ENCODE peak calls at places on chromosomes 4 and X, in five cellular contexts. J, V, Q, P and W are unnamed samples.

GRCh38 chrX:152898442-152898841 is 575 bp downstream of the ZNF185 start:
- DNase-seq in P (no peak), J (no peak), Q (no peak), V (no peak), W (no peak)

GRCh38 chr4:109164011-109164410 is 138.4 kb downstream of the COL25A1 start:
- DNase-seq in J (no peak), P (no peak), V (no peak), Q (no peak), W (no peak)

GRCh38 chrX:51803833-51804232 is 60.6 kb downstream of the GSPT2 start:
- DNase-seq in V (peak), Q (no peak), P (no peak), J (no peak), W (no peak)

GRCh38 chr4:173121044-173121685 is 47.4 kb upstream of the GALNT7 start:
- DNase-seq in V (no peak), J (no peak), Q (peak), P (no peak), W (no peak)

GRCh38 chrX:120790118-120790517 is 85.5 kb downstream of the CT47B1 start:
- DNase-seq in P (no peak), V (peak), J (peak), Q (peak), W (peak)

GRCh38 chrX:19975862-19976261 is 15.0 kb downstream of the BCLAF3 start:
- DNase-seq in Q (peak), V (no peak), J (no peak), P (no peak), W (no peak)

GRCh38 chr4:106444557-106444956 is 76.0 kb upstream of the GIMD1 start:
- DNase-seq in V (no peak), P (no peak), Q (no peak), J (peak), W (no peak)

GRCh38 chr4:52750819-52751348 is 341 bp downstream of the ERVMER34-1 start:
- DNase-seq in V (peak), J (peak), P (peak), Q (peak), W (peak)

GRCh38 chr4:34293459-34293858 is 1950.9 kb downstream of the ARAP2 start:
- DNase-seq in Q (no peak), V (peak), P (no peak), J (peak), W (no peak)

GRCh38 chrX:16683007-16683664 is 29.3 kb downstream of the CTPS2 start:
- DNase-seq in V (no peak), P (no peak), J (no peak), Q (no peak), W (no peak)

GRCh38 chr4:159400782-159401712 is 298.2 kb downstream of the RAPGEF2 start:
- DNase-seq in V (peak), P (no peak), J (no peak), Q (no peak), W (no peak)

GRCh38 chr4:158008551-158009218 is 164.1 kb downstream of the GASK1B start:
- DNase-seq in J (no peak), Q (no peak), V (peak), P (no peak), W (no peak)

GRCh38 chr4:40940764-40941163 is 191.0 kb downstream of the NSUN7 start:
- DNase-seq in P (no peak), V (no peak), J (no peak), Q (no peak), W (no peak)

GRCh38 chrX:119826399-119826959 is 26.3 kb downstream of the UPF3B start:
- DNase-seq in Q (no peak), J (no peak), P (no peak), V (peak), W (no peak)

GRCh38 chr4:76485450-76485849 is 50.4 kb downstream of the SHROOM3 start:
- DNase-seq in V (no peak), P (no peak), Q (no peak), J (peak), W (no peak)

GRCh38 chr4:7460591-7460990 is 25.9 kb upstream of the PSAPL1 start:
- DNase-seq in V (peak), P (no peak), J (no peak), Q (no peak), W (no peak)

GRCh38 chr4:176123710-176124407 is 58.2 kb downstream of the WDR17 start:
- DNase-seq in V (peak), Q (peak), P (no peak), J (peak), W (no peak)

GRCh38 chr4:137892134-137892533 is 350.0 kb downstream of the SLC7A11 start:
- DNase-seq in J (no peak), P (no peak), V (no peak), Q (no peak), W (no peak)

GRCh38 chr4:3483471-3483921 is 20.4 kb downstream of the DOK7 start:
- DNase-seq in J (no peak), P (no peak), Q (no peak), V (no peak), W (no peak)

DNA sequence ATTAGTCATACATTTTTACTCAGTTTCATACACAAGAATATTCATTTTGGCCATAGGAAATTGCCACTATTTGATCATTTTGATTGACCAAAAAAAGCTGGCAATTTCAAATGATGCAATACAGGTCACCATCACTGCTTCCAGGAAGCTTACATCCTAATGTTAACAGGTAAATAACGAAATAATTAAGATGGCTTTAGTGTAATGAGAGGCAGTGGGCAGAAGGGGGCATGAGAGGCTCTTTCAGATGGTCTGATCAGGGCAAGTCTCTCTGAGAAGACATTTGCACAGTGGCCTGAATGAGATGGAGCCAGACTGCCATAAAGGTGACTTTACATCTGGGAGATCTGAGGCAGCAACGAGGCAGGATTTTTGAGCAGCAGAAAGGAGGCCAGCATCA is 170.7 kb downstream of the SLIT2 start:
- DNase-seq in J (peak), Q (peak), V (peak), P (no peak), W (peak)
- TF ChIP-seq CTCF in J (peak), Q (peak), V (peak), P (peak), W (peak)

DNA sequence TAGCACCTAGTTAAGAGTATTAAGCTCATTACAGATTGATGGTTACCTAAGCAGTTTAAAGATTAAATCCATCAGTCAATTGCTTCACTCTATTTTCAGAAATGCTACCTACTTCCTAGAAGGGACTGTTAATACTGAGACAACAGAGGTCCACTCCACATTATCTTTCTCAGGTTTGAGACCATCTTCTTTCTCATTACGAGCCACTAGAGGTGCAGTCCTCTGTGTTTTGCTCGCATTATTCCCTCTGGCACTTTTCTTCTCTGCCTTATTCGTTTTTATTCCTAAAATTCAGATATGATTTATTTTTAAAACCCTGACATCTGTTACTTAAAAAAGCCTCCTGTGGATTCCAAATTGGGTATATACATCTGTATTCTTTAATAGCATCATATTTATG is 459.1 kb downstream of the FSTL5 start:
- DNase-seq in Q (no peak), P (no peak), J (no peak), V (no peak), W (no peak)
- TF ChIP-seq CTCF in Q (no peak), P (no peak), J (no peak), V (no peak), W (no peak)

DNA sequence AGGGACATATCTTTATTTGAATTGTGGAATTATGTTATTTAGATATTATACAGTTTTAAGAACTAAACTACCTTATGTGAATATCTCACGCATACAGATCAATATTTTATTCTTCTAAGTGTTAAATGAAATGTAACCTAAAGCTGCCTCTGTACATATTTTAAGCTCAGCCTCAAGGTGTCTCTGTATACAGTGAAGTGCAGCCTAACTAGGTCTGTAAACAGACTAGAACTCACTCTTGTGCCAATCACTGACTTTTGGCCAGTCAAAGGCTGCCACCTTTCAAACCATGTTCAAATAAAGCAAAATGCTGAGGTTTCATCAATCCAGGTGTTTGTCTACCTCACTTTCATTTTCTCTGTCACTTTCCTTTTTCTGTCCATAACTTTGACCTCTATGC is 1074.5 kb upstream of the PRKX start:
- DNase-seq in Q (no peak), J (no peak), P (no peak), V (no peak), W (no peak)
- TF ChIP-seq CTCF in Q (no peak), J (no peak), P (no peak), V (no peak), W (no peak)

DNA sequence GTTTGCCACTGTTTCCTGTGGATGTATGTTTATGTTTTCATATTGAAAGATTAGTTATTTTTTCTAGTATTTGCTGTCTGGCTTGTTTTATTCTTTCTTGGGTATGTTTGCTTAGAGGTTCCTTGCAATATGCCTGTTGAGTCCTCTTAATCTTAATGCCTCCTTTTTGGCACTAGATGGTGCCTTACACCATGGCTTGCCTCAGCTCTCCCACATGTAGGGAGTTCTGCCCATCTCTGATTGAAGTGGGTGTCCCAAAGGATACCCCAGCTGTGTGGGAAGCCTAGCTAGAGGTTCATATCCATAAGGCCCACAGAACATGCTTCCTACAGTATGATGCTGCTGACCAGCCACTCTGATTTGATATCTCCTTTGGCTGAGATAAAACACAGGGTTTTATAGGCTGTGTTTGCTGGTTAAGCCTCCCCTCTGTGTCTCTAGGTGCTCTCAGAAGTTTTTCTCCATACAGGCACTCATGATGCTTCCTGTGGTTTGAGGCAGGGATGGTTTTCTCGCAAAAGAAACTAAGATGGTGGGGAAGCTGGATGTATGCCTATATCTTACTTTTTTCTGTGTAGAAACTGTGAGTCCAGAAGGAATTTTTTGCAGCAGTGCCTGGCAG is 162.4 kb downstream of the ASB9 start:
- DNase-seq in Q (no peak), P (no peak), V (no peak), J (no peak), W (no peak)
- TF ChIP-seq CTCF in Q (no peak), P (no peak), V (no peak), J (no peak), W (no peak)